ENCODE peak calls at places on chromosome 14, in five cellular contexts. X, S, P, H and I are unnamed samples.

GRCh38 chr14:60087664-60088063 is 4.1 kb upstream of the PCNX4 start:
- DNase-seq in X (no peak), S (no peak), P (no peak), H (no peak), I (no peak)

GRCh38 chr14:21219561-21220111 is 49.6 kb downstream of the HNRNPC start:
- DNase-seq in X (no peak), S (no peak), P (no peak), H (no peak), I (no peak)

GRCh38 chr14:45891417-45892080 is 638.5 kb upstream of the MIS18BP1 start:
- DNase-seq in X (no peak), S (no peak), P (no peak), H (no peak), I (peak)

GRCh38 chr14:55381040-55381439 is 30.6 kb downstream of the ATG14 start:
- DNase-seq in X (no peak), S (no peak), P (no peak), H (no peak), I (no peak)

GRCh38 chr14:99537399-99537798 is 56.2 kb downstream of the CCNK start:
- DNase-seq in X (no peak), S (peak), P (no peak), H (peak), I (peak)

GRCh38 chr14:60722163-60722835 is 1.9 kb downstream of the SIX4 start:
- DNase-seq in X (peak), S (peak), P (no peak), H (peak), I (peak)

GRCh38 chr14:96793547-96793946 is 3.6 kb upstream of the VRK1 start:
- DNase-seq in X (no peak), S (no peak), P (no peak), H (no peak), I (no peak)

GRCh38 chr14:74571441-74571841 is 40.6 kb downstream of the LTBP2 start:
- DNase-seq in X (no peak), S (no peak), P (no peak), H (no peak), I (no peak)

GRCh38 chr14:79568566-79568965 is 642.7 kb downstream of the DIO2 start:
- DNase-seq in X (no peak), S (no peak), P (no peak), H (no peak), I (no peak)

GRCh38 chr14:91501348-91501747 is 8.8 kb downstream of the PPP4R3A start:
- DNase-seq in X (no peak), S (no peak), P (no peak), H (no peak), I (no peak)

GRCh38 chr14:30129795-30130194 is 202.1 kb upstream of the PRKD1 start:
- DNase-seq in X (no peak), S (no peak), P (no peak), H (no peak), I (no peak)

GRCh38 chr14:59254146-59254910 is 65.9 kb downstream of the DAAM1 start:
- DNase-seq in X (no peak), S (peak), P (no peak), H (no peak), I (no peak)

GRCh38 chr14:91985008-91985407 is 37.5 kb upstream of the FBLN5 start:
- DNase-seq in X (no peak), S (peak), P (no peak), H (no peak), I (no peak)

GRCh38 chr14:79544671-79545070 is 666.6 kb downstream of the DIO2 start:
- DNase-seq in X (no peak), S (peak), P (no peak), H (no peak), I (no peak)

GRCh38 chr14:35878272-35879140 is 52.4 kb downstream of the BRMS1L start:
- DNase-seq in X (no peak), S (peak), P (no peak), H (no peak), I (no peak)

GRCh38 chr14:36293824-36294223 is 26.6 kb downstream of the MBIP start:
- DNase-seq in X (no peak), S (no peak), P (no peak), H (no peak), I (no peak)

GRCh38 chr14:66009104-66009503 is 477.1 kb upstream of the CCDC196 start:
- DNase-seq in X (no peak), S (peak), P (no peak), H (no peak), I (no peak)

GRCh38 chr14:57725399-57726077 is 140.4 kb downstream of the SLC35F4 start:
- DNase-seq in X (no peak), S (peak), P (no peak), H (no peak), I (no peak)

GRCh38 chr14:47935332-47935731 is 259.9 kb upstream of the MDGA2 start:
- DNase-seq in X (no peak), S (no peak), P (no peak), H (no peak), I (no peak)

GRCh38 chr14:33661071-33661470 is 289.8 kb downstream of the EGLN3 start:
- DNase-seq in X (no peak), S (no peak), P (no peak), H (no peak), I (no peak)

DNA sequence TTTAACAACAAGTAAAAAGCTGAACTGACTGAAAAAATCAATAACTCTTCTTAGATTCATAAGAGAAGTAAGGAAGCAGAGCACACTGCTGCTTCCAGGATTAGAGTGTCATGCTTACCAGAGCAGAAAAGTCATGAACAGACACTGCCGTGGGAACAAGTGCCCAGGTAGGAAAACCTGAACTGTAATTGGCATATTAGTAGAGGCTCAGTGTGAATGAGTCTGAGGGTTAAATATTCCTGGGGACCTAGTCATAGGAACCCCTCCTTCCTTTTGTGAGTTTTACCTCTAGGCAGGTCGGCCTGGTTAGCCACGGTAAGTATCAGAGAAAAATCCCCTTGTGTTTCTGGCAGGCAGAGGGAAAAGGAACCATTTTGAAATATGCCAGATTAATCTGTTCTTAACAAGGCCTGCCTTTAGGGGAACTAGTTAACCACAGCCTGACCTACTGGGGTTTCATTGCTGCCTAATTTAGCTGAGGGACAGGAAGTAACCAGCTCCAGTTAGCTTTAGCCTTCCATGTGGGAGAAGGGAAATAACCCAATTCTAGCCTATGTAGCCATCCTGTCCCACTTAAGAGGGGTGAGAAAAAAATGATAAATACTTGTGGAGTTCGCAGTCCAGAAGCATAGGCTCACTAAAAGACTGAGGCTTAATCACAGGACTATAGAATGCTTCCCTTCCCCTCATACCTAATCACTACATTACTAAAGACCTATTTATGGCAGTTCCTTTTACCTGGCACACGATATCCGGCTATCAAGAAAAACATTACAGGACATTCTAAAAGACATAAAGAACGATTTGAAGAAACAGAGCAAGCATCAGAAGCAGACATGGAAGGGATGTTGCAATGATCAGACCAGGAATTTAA is 22.6 kb downstream of the COX8C start:
- DNase-seq in X (peak), S (no peak), P (no peak), H (no peak), I (no peak)
- TF ChIP-seq CTCF in X (no peak), S (no peak), P (no peak), H (no peak), I (no peak)

GRCh38 chr14:25537846-25538455 is 488.0 kb upstream of the STXBP6 start:
- DNase-seq in X (no peak), S (no peak), P (no peak), H (no peak), I (no peak)
- TF ChIP-seq CTCF in X (peak), S (peak), P (no peak), H (peak), I (peak)

GRCh38 chr14:24307575-24308341 is at the start of gene CIDEB:
- DNase-seq in X (no peak), S (peak), P (peak), H (peak), I (peak)
- TF ChIP-seq CTCF in X (peak), S (peak), P (peak), H (peak), I (peak)

DNA sequence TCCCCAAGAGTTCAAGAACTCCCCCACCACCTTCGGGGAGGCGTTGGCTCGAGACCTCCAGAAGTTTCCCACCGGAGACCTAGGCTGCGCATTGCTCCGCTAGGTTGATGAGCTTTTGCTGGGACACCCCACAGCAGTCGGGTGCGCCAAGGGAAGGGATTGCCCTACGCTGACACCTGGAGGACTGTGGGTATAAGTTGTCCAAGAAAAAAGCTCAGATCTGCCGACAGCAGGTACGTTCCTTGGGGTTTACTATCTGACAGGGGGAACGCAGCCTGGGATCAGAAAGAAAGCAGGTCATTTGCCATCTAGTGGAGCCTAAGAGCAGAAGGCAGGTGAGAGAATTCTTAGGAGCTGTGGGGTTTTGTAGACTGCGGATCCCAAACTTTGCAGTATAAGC is 98.8 kb downstream of the FRMD6 start:
- DNase-seq in X (no peak), S (no peak), P (no peak), H (no peak), I (no peak)
- TF ChIP-seq CTCF in X (no peak), S (no peak), P (no peak), H (no peak), I (no peak)

DNA sequence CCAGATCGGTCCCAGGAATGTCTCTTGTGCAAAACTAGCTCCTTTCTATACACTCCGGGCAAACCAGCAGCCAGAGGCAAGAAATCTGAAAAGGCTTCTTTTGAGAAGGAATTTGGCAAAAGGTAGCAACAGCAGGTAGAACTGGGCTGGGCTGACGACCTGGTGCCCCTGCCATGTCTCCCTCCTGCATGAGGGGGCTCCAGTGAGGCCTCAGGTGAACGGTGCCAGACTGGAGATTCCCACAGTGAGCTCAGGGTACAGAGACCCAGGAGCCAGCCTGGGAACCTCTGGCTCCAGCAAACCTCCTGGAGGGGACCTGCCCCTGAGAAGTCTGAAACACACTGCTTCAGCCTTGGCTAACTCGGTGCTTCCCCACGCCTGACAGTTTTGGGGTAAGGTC is 10.8 kb downstream of the ITPK1 start:
- DNase-seq in X (no peak), S (no peak), P (no peak), H (no peak), I (no peak)
- TF ChIP-seq CTCF in X (no peak), S (no peak), P (no peak), H (no peak), I (no peak)

GRCh38 chr14:23281247-23281646 is 4.7 kb downstream of the HOMEZ start:
- DNase-seq in X (no peak), S (no peak), P (no peak), H (no peak), I (no peak)

GRCh38 chr14:23286904-23287479 is 1.1 kb upstream of the HOMEZ start:
- DNase-seq in X (no peak), S (no peak), P (no peak), H (no peak), I (no peak)

GRCh38 chr14:23284654-23285529 is 1.0 kb downstream of the HOMEZ start:
- DNase-seq in X (no peak), S (no peak), P (no peak), H (no peak), I (no peak)

GRCh38 chr14:23285530-23286019 is 357 bp downstream of the HOMEZ start:
- DNase-seq in X (peak), S (no peak), P (no peak), H (no peak), I (no peak)

GRCh38 chr14:23286020-23286903 is at the start of gene HOMEZ:
- DNase-seq in X (peak), S (peak), P (peak), H (peak), I (peak)
- TF ChIP-seq CTCF in X (no peak), S (peak), P (peak), H (no peak), I (no peak)